ENCODE peak calls at places on chromosomes 3 and 15, in six cellular contexts. One of them, this sample, is unnamed.

GRCh38 chr3:188219147-188219546 is 65.2 kb downstream of the LPP start:
- DNase-seq in HCT116: no peak
- DNase-seq in BJ: no peak
- DNase-seq in sigmoid colon: no peak
- DNase-seq in ovary: no peak
- DNase-seq in kidney epithelial cell: no peak
- DNase-seq in this sample: no peak

GRCh38 chr3:186414735-186415419 is 52.8 kb upstream of the DGKG start:
- DNase-seq in HCT116: no peak
- DNase-seq in BJ: peak
- DNase-seq in ovary: peak
- DNase-seq in sigmoid colon: peak
- DNase-seq in kidney epithelial cell: no peak
- DNase-seq in this sample: peak

GRCh38 chr15:96064351-96064756 is 266.1 kb upstream of the NR2F2 start:
- DNase-seq in ovary: peak
- DNase-seq in BJ: no peak
- DNase-seq in kidney epithelial cell: no peak
- DNase-seq in sigmoid colon: no peak
- DNase-seq in HCT116: no peak
- DNase-seq in this sample: no peak

GRCh38 chr15:38226867-38227266 is 25.8 kb upstream of the SPRED1 start:
- DNase-seq in ovary: no peak
- DNase-seq in sigmoid colon: no peak
- DNase-seq in HCT116: peak
- DNase-seq in BJ: no peak
- DNase-seq in kidney epithelial cell: peak
- DNase-seq in this sample: no peak

GRCh38 chr3:196686436-196686835 is 25.6 kb downstream of the CEP19 start:
- DNase-seq in BJ: no peak
- DNase-seq in ovary: no peak
- DNase-seq in kidney epithelial cell: no peak
- DNase-seq in HCT116: no peak
- DNase-seq in sigmoid colon: no peak
- DNase-seq in this sample: no peak

GRCh38 chr15:32786906-32787305 is 69.1 kb downstream of the GREM1 start:
- DNase-seq in ovary: no peak
- DNase-seq in kidney epithelial cell: no peak
- DNase-seq in HCT116: no peak
- DNase-seq in BJ: peak
- DNase-seq in sigmoid colon: no peak
- DNase-seq in this sample: no peak

GRCh38 chr15:65952425-65953053 is 83.2 kb downstream of the RAB11A start:
- DNase-seq in BJ: no peak
- DNase-seq in kidney epithelial cell: no peak
- DNase-seq in HCT116: no peak
- DNase-seq in sigmoid colon: no peak
- DNase-seq in ovary: no peak
- DNase-seq in this sample: no peak

GRCh38 chr3:155697542-155697941 is 47.3 kb downstream of the PLCH1 start:
- DNase-seq in BJ: no peak
- DNase-seq in HCT116: no peak
- DNase-seq in ovary: no peak
- DNase-seq in kidney epithelial cell: no peak
- DNase-seq in sigmoid colon: no peak
- DNase-seq in this sample: no peak

GRCh38 chr3:118842147-118842863 is 192.3 kb downstream of the IGSF11 start:
- DNase-seq in BJ: no peak
- DNase-seq in HCT116: peak
- DNase-seq in sigmoid colon: no peak
- DNase-seq in ovary: no peak
- DNase-seq in kidney epithelial cell: no peak
- DNase-seq in this sample: no peak

GRCh38 chr3:124298951-124299350 is 307.0 kb upstream of the ROPN1 start:
- DNase-seq in ovary: no peak
- DNase-seq in HCT116: no peak
- DNase-seq in BJ: no peak
- DNase-seq in kidney epithelial cell: peak
- DNase-seq in sigmoid colon: no peak
- DNase-seq in this sample: no peak

GRCh38 chr3:170689218-170689874 is 103.5 kb upstream of the SLC7A14 start:
- DNase-seq in BJ: peak
- DNase-seq in HCT116: peak
- DNase-seq in kidney epithelial cell: peak
- DNase-seq in sigmoid colon: no peak
- DNase-seq in ovary: no peak
- DNase-seq in this sample: peak

GRCh38 chr3:2452249-2452648 is 353.6 kb downstream of the CNTN4 start:
- DNase-seq in HCT116: no peak
- DNase-seq in ovary: no peak
- DNase-seq in sigmoid colon: no peak
- DNase-seq in BJ: no peak
- DNase-seq in kidney epithelial cell: no peak
- DNase-seq in this sample: no peak

DNA sequence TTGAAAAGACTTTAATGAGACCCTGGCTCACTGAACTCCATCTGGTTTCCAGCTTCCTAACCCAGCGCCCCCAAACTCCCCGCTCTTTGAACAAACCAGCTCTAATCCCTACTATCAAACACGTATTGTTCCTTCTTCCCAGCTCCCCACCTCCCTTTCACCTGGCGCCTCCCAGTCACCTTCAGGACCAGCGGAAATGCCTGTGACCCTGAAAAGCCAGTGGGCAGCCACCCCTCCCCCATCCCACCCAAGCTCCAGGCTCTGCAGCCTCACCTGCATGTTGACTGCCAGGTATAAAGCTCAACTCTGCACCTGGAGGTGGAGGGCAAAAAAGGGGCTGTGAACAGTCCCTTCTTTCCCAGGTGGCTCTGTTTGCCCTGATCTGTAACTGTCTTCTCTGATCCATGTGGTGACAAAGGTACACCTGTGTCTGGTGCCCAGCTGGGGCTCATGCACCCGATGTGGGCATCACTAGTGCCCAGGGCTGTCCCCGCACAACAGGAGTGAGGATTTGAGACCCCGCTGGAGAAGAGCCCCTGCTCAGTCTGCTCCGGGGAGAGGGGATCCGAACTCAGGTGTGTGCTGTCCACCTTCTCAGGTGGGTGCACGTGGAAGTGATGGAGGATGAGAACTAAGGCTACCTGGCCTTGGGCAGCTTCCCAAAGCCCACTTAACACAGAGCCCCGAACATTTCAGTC is 129.0 kb downstream of the NSMCE3 start:
- DNase-seq in kidney epithelial cell: no peak
- DNase-seq in BJ: no peak
- DNase-seq in ovary: no peak
- DNase-seq in HCT116: no peak
- DNase-seq in sigmoid colon: no peak
- DNase-seq in this sample: no peak
- H3K4me3 ChIP-seq in kidney epithelial cell: no peak
- H3K4me3 ChIP-seq in BJ: no peak
- H3K4me3 ChIP-seq in ovary: no peak
- H3K4me3 ChIP-seq in HCT116: no peak
- H3K4me3 ChIP-seq in sigmoid colon: no peak
- H3K4me3 ChIP-seq in this sample: no peak

GRCh38 chr3:52879090-52879489 is 18.3 kb downstream of the STIMATE start:
- DNase-seq in HCT116: no peak
- DNase-seq in ovary: no peak
- DNase-seq in sigmoid colon: no peak
- DNase-seq in kidney epithelial cell: no peak
- DNase-seq in BJ: no peak
- DNase-seq in this sample: no peak
- TF ChIP-seq CTCF in HCT116: peak
- TF ChIP-seq CTCF in ovary: no peak
- TF ChIP-seq CTCF in sigmoid colon: no peak
- TF ChIP-seq CTCF in kidney epithelial cell: no peak
- TF ChIP-seq CTCF in BJ: no peak
- TF ChIP-seq CTCF in this sample: no peak

DNA sequence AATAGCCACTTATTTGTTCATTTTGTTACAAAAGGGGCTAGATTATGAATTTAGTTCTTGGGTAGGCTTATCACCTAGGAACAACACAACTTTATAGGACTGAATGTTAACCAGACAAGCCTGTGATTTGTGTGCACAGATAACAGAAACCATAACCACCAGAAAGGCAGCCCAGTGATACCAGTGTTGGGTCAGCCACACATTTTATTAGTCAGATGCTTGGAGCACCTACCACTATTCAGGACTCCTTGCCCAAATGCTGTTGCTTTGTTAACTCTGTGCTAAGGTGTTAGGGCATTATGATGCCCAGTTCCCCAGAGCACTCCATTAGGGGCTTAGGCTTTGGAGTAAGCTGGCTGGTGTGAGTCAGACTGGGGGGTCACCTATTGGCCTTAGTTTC is 22.5 kb downstream of the PLCL2 start:
- DNase-seq in sigmoid colon: no peak
- DNase-seq in kidney epithelial cell: no peak
- DNase-seq in HCT116: no peak
- DNase-seq in ovary: no peak
- DNase-seq in BJ: no peak
- DNase-seq in this sample: no peak
- H3K4me3 ChIP-seq in sigmoid colon: no peak
- H3K4me3 ChIP-seq in kidney epithelial cell: no peak
- H3K4me3 ChIP-seq in HCT116: peak
- H3K4me3 ChIP-seq in ovary: no peak
- H3K4me3 ChIP-seq in BJ: no peak
- H3K4me3 ChIP-seq in this sample: no peak

GRCh38 chr15:44530653-44531052 is 6.3 kb upstream of the EIF3J start:
- DNase-seq in ovary: no peak
- DNase-seq in kidney epithelial cell: no peak
- DNase-seq in sigmoid colon: no peak
- DNase-seq in HCT116: no peak
- DNase-seq in BJ: no peak
- DNase-seq in this sample: no peak

GRCh38 chr15:44535092-44535491 is 1.9 kb upstream of the EIF3J start:
- DNase-seq in ovary: no peak
- DNase-seq in HCT116: no peak
- DNase-seq in sigmoid colon: no peak
- DNase-seq in BJ: no peak
- DNase-seq in kidney epithelial cell: no peak
- DNase-seq in this sample: no peak

GRCh38 chr15:44535509-44536297 is 1.2 kb upstream of the EIF3J start:
- DNase-seq in kidney epithelial cell: no peak
- DNase-seq in sigmoid colon: peak
- DNase-seq in HCT116: no peak
- DNase-seq in ovary: no peak
- DNase-seq in BJ: no peak
- DNase-seq in this sample: no peak

GRCh38 chr15:44529864-44530604 is 6.9 kb upstream of the EIF3J start:
- DNase-seq in ovary: no peak
- DNase-seq in BJ: no peak
- DNase-seq in kidney epithelial cell: no peak
- DNase-seq in HCT116: no peak
- DNase-seq in sigmoid colon: no peak
- DNase-seq in this sample: no peak

DNA sequence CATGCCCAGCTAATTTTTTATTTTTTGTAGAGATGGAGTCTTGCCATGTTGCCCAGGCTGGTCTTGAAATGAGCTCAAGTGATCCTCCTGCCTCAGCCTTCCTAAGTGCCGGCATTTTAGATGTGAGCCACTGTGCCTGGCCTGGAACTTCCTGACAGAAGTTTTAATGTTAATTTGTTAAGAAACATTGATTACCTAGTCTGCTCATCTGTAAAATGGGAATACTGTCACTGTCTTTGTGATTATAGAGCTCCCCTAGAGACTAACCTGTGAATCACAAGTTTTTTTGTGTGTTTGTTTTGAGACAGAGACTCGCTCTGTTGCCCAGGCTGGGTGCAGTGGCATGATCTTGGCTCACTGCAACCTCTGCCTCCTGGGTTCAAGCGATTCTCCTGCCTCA is 4.3 kb upstream of the EIF3J start:
- DNase-seq in HCT116: no peak
- DNase-seq in sigmoid colon: no peak
- DNase-seq in kidney epithelial cell: no peak
- DNase-seq in BJ: no peak
- DNase-seq in ovary: no peak
- DNase-seq in this sample: no peak
- TF ChIP-seq CTCF in HCT116: peak
- TF ChIP-seq CTCF in sigmoid colon: no peak
- TF ChIP-seq CTCF in kidney epithelial cell: no peak
- TF ChIP-seq CTCF in BJ: no peak
- TF ChIP-seq CTCF in ovary: no peak
- TF ChIP-seq CTCF in this sample: no peak

GRCh38 chr15:37100109-37100873 is at the start of gene MEIS2:
- DNase-seq in ovary: peak
- DNase-seq in kidney epithelial cell: no peak
- DNase-seq in HCT116: peak
- DNase-seq in sigmoid colon: peak
- DNase-seq in BJ: peak
- DNase-seq in this sample: peak

GRCh38 chr15:37099321-37100108 is 834 bp downstream of the MEIS2 start:
- DNase-seq in sigmoid colon: peak
- DNase-seq in kidney epithelial cell: no peak
- DNase-seq in BJ: no peak
- DNase-seq in ovary: peak
- DNase-seq in HCT116: peak
- DNase-seq in this sample: no peak

GRCh38 chr15:37095993-37096877 is 4.1 kb downstream of the MEIS2 start:
- DNase-seq in sigmoid colon: peak
- DNase-seq in kidney epithelial cell: no peak
- DNase-seq in HCT116: no peak
- DNase-seq in ovary: peak
- DNase-seq in BJ: no peak
- DNase-seq in this sample: no peak

GRCh38 chr15:37096878-37097568 is 3.3 kb downstream of the MEIS2 start:
- DNase-seq in kidney epithelial cell: no peak
- DNase-seq in HCT116: no peak
- DNase-seq in ovary: no peak
- DNase-seq in sigmoid colon: no peak
- DNase-seq in BJ: no peak
- DNase-seq in this sample: no peak

DNA sequence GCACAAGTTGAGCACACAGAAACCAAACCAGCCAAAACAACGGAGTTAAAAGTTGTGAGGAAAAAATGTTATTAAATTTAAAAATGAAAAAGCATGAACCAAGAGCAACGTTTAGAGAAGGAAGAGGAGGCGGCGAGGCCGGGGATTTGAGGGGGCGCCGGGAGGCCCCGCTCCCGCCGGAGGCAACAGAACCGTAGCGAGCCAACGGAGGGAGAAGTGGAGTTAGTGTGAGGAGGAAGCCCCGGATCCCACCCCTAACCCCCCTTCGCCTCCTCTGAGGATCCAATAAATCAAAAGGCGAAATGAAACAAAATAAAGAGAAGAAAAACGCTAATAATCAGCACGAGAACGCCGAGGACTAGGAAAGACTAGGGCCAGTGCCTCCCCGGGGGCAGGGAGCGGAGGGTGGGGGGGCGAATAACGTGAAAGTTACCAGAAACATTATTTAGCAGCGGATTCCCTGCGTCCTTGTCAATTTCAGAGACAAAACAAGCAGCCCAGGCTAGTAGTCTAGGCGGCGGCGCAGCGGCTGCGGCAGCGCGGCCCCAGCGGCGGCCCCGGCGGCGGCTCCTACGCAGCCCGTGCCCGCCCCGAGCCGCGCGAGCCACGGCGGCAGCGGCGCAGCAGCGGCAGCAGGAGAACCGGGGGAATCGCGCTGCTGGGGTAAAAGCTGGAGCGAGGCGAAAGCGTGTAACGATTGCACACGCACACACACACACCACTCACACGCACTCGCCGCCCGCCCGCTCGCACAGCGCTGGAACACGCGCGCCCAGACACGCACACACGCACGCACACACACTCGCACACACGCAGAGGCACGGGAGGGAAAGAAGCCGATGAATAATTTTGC is 1.7 kb downstream of the MEIS2 start:
- DNase-seq in ovary: peak
- DNase-seq in sigmoid colon: peak
- DNase-seq in kidney epithelial cell: no peak
- DNase-seq in BJ: no peak
- DNase-seq in HCT116: no peak
- DNase-seq in this sample: no peak
- H3K4me3 ChIP-seq in ovary: peak
- H3K4me3 ChIP-seq in sigmoid colon: peak
- H3K4me3 ChIP-seq in kidney epithelial cell: peak
- H3K4me3 ChIP-seq in BJ: peak
- H3K4me3 ChIP-seq in HCT116: peak
- H3K4me3 ChIP-seq in this sample: peak